ENCODE peak calls at places on chromosomes 13 and 19, in four cellular contexts. N is endothelial cell of umbilical vein, Z is T-helper 9 cell, M is left ventricle myocardium superior. C is an unnamed sample.

GRCh38 chr19:58154287-58154678 is 3.7 kb upstream of the ZNF329 start:
- DNase-seq in N (peak; percentile 32), Z (no peak), M (peak; percentile 64), C (peak; percentile 19)

GRCh38 chr13:21895769-21896168 is 224.9 kb downstream of the FGF9 start:
- DNase-seq in N (no peak), Z (no peak), M (no peak), C (no peak)

GRCh38 chr13:80598189-80598588 is 257.3 kb upstream of the SPRY2 start:
- DNase-seq in N (no peak), Z (no peak), M (no peak), C (no peak)

GRCh38 chr19:604355-604754 is 14.7 kb downstream of the HCN2 start:
- DNase-seq in N (no peak), Z (no peak), M (no peak), C (no peak)

GRCh38 chr19:51158474-51159129 is 16.5 kb downstream of the SIGLEC7 start:
- DNase-seq in N (peak; percentile 12), Z (peak; percentile 67), M (peak; percentile 66), C (no peak)

GRCh38 chr19:16830679-16831078 is 1.5 kb downstream of the SIN3B start:
- DNase-seq in N (no peak), Z (no peak), M (no peak), C (peak; percentile 18)

GRCh38 chr19:14113762-14114414 is 3.7 kb downstream of the PRKACA start:
- DNase-seq in N (no peak), Z (peak; percentile 55), M (peak; percentile 65), C (no peak)

GRCh38 chr19:6730153-6730804 is 7.1 kb downstream of the GPR108 start:
- DNase-seq in N (no peak), Z (peak; percentile 21), M (no peak), C (peak; percentile 38)

GRCh38 chr13:46278474-46278873 is 66.7 kb downstream of the LRRC63 start:
- DNase-seq in N (no peak), Z (no peak), M (no peak), C (no peak)

GRCh38 chr19:342801-343421 is 1.7 kb downstream of the MIER2 start:
- DNase-seq in N (peak; percentile 98), Z (no peak), M (peak; percentile 62), C (peak; percentile 97)